ENCODE peak calls at places on chromosomes 6 and 20, in six cellular contexts. P is WTC11, J is uterus, T is GM13976, R is ascending aorta, F is GM06990. C is an unnamed sample.

GRCh38 chr6:125507987-125508655 is 206.4 kb upstream of the HDDC2 start:
- DNase-seq in P (no peak), J (no peak), T (no peak), R (no peak), F (no peak), C (no peak)

GRCh38 chr20:4161447-4162251 is 146.3 kb upstream of the RNF24 start:
- DNase-seq in P (no peak), J (no peak), T (no peak), R (no peak), F (no peak), C (no peak)

GRCh38 chr6:121436172-121436965 is 923 bp downstream of the GJA1 start:
- DNase-seq in P (no peak), J (peak; percentile 29), T (no peak), R (no peak), F (no peak), C (peak; percentile 42)

GRCh38 chr6:155201461-155202226 is 62.2 kb upstream of the CLDN20 start:
- DNase-seq in P (no peak), J (no peak), T (no peak), R (no peak), F (peak; percentile 52), C (no peak)

GRCh38 chr6:157443066-157443800 is 62.2 kb downstream of the ZDHHC14 start:
- DNase-seq in P (no peak), J (no peak), T (peak; percentile 53), R (no peak), F (peak; percentile 55), C (no peak)

GRCh38 chr20:39433461-39433860 is 471.3 kb downstream of the DHX35 start:
- DNase-seq in P (no peak), J (no peak), T (no peak), R (no peak), F (no peak), C (no peak)

GRCh38 chr20:61798632-61799031 is 267.0 kb downstream of the TAF4 start:
- DNase-seq in P (no peak), J (no peak), T (no peak), R (no peak), F (no peak), C (no peak)

GRCh38 chr20:6519556-6519955 is 247.9 kb upstream of the BMP2 start:
- DNase-seq in P (no peak), J (no peak), T (no peak), R (no peak), F (no peak), C (no peak)

GRCh38 chr20:47008842-47009518 is 114.3 kb downstream of the EYA2 start:
- DNase-seq in P (no peak), J (no peak), T (no peak), R (no peak), F (no peak), C (no peak)

GRCh38 chr6:167966540-167966905 is 30.9 kb upstream of the KIF25 start:
- DNase-seq in P (no peak), J (no peak), T (no peak), R (no peak), F (no peak), C (no peak)

GRCh38 chr6:169917153-169917552 is 165.7 kb downstream of the ERMARD start:
- DNase-seq in P (no peak), J (no peak), T (no peak), R (no peak), F (no peak), C (no peak)

GRCh38 chr20:22288957-22289356 is 295.4 kb downstream of the FOXA2 start:
- DNase-seq in P (no peak), J (no peak), T (no peak), R (no peak), F (no peak), C (no peak)

GRCh38 chr20:45817652-45818194 is 5.3 kb downstream of the UBE2C start:
- DNase-seq in P (no peak), J (no peak), T (no peak), R (no peak), F (no peak), C (no peak)

GRCh38 chr6:133242761-133243590 is 1.8 kb downstream of the EYA4 start:
- DNase-seq in P (peak; percentile 29), J (no peak), T (no peak), R (no peak), F (peak; percentile 10), C (peak; percentile 14)

GRCh38 chr20:54043044-54043967 is 27.1 kb downstream of the BCAS1 start:
- DNase-seq in P (no peak), J (peak; percentile 26), T (no peak), R (no peak), F (no peak), C (no peak)

GRCh38 chr20:25199473-25200265 is 4.2 kb downstream of the ENTPD6 start:
- DNase-seq in P (no peak), J (no peak), T (no peak), R (no peak), F (no peak), C (no peak)

GRCh38 chr6:15063253-15063853 is 182.5 kb upstream of the JARID2 start:
- DNase-seq in P (no peak), J (no peak), T (no peak), R (peak; percentile 18), F (no peak), C (peak; percentile 25)

GRCh38 chr20:51134405-51134804 is 111.5 kb upstream of the KCNG1 start:
- DNase-seq in P (no peak), J (no peak), T (no peak), R (no peak), F (no peak), C (no peak)

GRCh38 chr20:58695084-58695722 is 2.6 kb downstream of the NPEPL1 start:
- DNase-seq in P (no peak), J (no peak), T (no peak), R (no peak), F (no peak), C (no peak)

GRCh38 chr6:17098538-17098937 is 3.3 kb upstream of the STMND1 start:
- DNase-seq in P (no peak), J (no peak), T (no peak), R (no peak), F (no peak), C (no peak)

GRCh38 chr20:21022925-21023324 is 83.2 kb downstream of the LINC00237 start:
- DNase-seq in P (no peak), J (no peak), T (no peak), R (no peak), F (no peak), C (no peak)

GRCh38 chr6:112216699-112217551 is 37.4 kb downstream of the LAMA4 start:
- DNase-seq in P (no peak), J (no peak), T (no peak), R (no peak), F (no peak), C (no peak)

GRCh38 chr20:17662333-17663039 is 19.6 kb downstream of the RRBP1 start:
- DNase-seq in P (no peak), J (peak; percentile 50), T (peak; percentile 22), R (no peak), F (no peak), C (no peak)

GRCh38 chr6:82251942-82252341 is 4.4 kb upstream of the IBTK start:
- DNase-seq in P (no peak), J (no peak), T (peak; percentile 49), R (no peak), F (no peak), C (no peak)

GRCh38 chr20:25739615-25740320 is 43.1 kb upstream of the ZNF337 start:
- DNase-seq in P (no peak), J (no peak), T (no peak), R (no peak), F (no peak), C (no peak)

GRCh38 chr20:58598271-58599015 is 52.6 kb upstream of the STX16 start:
- DNase-seq in P (no peak), J (peak; percentile 58), T (no peak), R (no peak), F (no peak), C (peak; percentile 39)

GRCh38 chr6:42025066-42025789 is 25.1 kb upstream of the TAF8 start:
- DNase-seq in P (no peak), J (no peak), T (peak; percentile 80), R (no peak), F (peak; percentile 88), C (no peak)

GRCh38 chr20:8542115-8542486 is 410.0 kb downstream of the PLCB1 start:
- DNase-seq in P (no peak), J (no peak), T (no peak), R (no peak), F (no peak), C (no peak)

GRCh38 chr20:58485326-58485725 is 29.9 kb downstream of the APCDD1L start:
- DNase-seq in P (no peak), J (no peak), T (no peak), R (no peak), F (no peak), C (no peak)

GRCh38 chr20:22700387-22700786 is 116.0 kb upstream of the FOXA2 start:
- DNase-seq in P (no peak), J (no peak), T (no peak), R (no peak), F (no peak), C (no peak)

DNA sequence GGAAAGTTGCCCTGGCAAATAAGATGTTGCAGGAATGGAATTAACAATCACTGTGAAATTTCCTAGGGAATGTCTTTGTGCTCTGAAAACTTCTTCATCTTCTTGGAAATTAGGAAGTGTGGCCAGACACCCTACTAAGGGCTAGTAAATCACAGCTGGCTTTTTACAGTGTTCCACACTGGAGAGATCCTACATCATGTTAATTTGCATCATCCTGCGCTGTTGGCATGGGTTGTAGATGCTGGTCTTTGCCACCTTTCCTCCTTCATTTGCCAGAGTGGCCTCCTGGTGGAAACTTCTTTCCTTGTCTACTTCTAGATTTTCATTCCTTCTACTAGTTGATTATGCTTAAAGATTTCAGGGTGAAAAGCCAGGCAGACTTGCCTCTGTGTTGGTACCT is 2.7 kb downstream of the TNFAIP3 start:
- DNase-seq in P (no peak), J (no peak), T (no peak), R (no peak), F (no peak), C (no peak)
- TF ChIP-seq CTCF in P (no peak), J (no peak), T (no peak), R (no peak), F (no peak), C (no peak)

GRCh38 chr6:130282234-130282995 is 59.7 kb upstream of the SAMD3 start:
- DNase-seq in P (no peak), J (no peak), T (peak; percentile 23), R (no peak), F (peak; percentile 30), C (peak; percentile 21)
- TF ChIP-seq CTCF in P (peak; percentile 14), J (no peak), T (peak; percentile 19), R (no peak), F (peak; percentile 82), C (peak; percentile 32)

GRCh38 chr6:43814865-43815264 is 44.9 kb downstream of the VEGFA start:
- DNase-seq in P (no peak), J (no peak), T (no peak), R (no peak), F (no peak), C (no peak)
- TF ChIP-seq CTCF in P (no peak), J (no peak), T (no peak), R (no peak), F (no peak), C (no peak)

DNA sequence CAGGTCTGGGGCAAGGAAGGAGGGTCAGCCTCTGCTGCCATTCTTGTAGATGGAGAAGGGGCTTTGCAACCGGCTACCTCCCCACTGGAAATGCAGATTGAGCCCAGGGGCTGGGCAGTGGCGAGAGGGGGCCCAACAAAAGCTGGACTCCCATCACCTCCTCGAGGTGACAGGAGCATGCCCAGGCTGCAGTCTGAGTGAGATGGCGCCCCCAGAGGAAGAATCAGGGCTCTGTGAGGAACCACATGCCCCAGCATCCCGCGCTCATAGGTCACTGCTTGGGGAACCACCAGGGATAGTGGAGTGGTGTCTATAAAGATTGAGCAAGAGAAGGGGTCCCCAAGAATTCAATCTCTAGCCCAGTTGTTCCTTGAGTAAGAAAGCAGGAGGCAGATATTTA is 31.6 kb upstream of the NEDD9 start:
- DNase-seq in P (peak; percentile 54), J (no peak), T (no peak), R (no peak), F (no peak), C (no peak)
- TF ChIP-seq CTCF in P (no peak), J (no peak), T (no peak), R (no peak), F (peak; percentile 4), C (no peak)